ENCODE peak calls at places on chromosomes 6 and 20, in seven cellular contexts. One of them, this sample, is unnamed.

GRCh38 chr6:81759782-81760181 is 7.3 kb upstream of the TENT5A start:
- DNase-seq in naive thymus-derived CD8-positive, alpha-beta T cell: no peak
- DNase-seq in body of pancreas: no peak
- DNase-seq in pancreas: no peak
- DNase-seq in activated CD4-positive, alpha-beta T cell treated with anti-CD3 and anti-CD28 coated beads, Interleukin-2, amount 50 U/mL, for 48 hours: no peak
- DNase-seq in dorsolateral prefrontal cortex: no peak
- DNase-seq in cerebellar cortex: no peak
- DNase-seq in this sample: no peak

GRCh38 chr6:70479236-70479635 is 65.9 kb downstream of the FAM135A start:
- DNase-seq in naive thymus-derived CD8-positive, alpha-beta T cell: no peak
- DNase-seq in body of pancreas: no peak
- DNase-seq in pancreas: no peak
- DNase-seq in activated CD4-positive, alpha-beta T cell treated with anti-CD3 and anti-CD28 coated beads, Interleukin-2, amount 50 U/mL, for 48 hours: no peak
- DNase-seq in dorsolateral prefrontal cortex: no peak
- DNase-seq in cerebellar cortex: peak
- DNase-seq in this sample: no peak

GRCh38 chr20:5630071-5630470 is 120.1 kb upstream of the SHLD1 start:
- DNase-seq in naive thymus-derived CD8-positive, alpha-beta T cell: no peak
- DNase-seq in body of pancreas: no peak
- DNase-seq in pancreas: no peak
- DNase-seq in activated CD4-positive, alpha-beta T cell treated with anti-CD3 and anti-CD28 coated beads, Interleukin-2, amount 50 U/mL, for 48 hours: no peak
- DNase-seq in dorsolateral prefrontal cortex: no peak
- DNase-seq in cerebellar cortex: no peak
- DNase-seq in this sample: no peak

GRCh38 chr6:14875678-14876063 is 370.2 kb upstream of the JARID2 start:
- DNase-seq in naive thymus-derived CD8-positive, alpha-beta T cell: no peak
- DNase-seq in body of pancreas: no peak
- DNase-seq in pancreas: no peak
- DNase-seq in activated CD4-positive, alpha-beta T cell treated with anti-CD3 and anti-CD28 coated beads, Interleukin-2, amount 50 U/mL, for 48 hours: no peak
- DNase-seq in dorsolateral prefrontal cortex: no peak
- DNase-seq in cerebellar cortex: no peak
- DNase-seq in this sample: no peak

GRCh38 chr6:29845405-29846006 is 17.9 kb downstream of the HLA-G start:
- DNase-seq in naive thymus-derived CD8-positive, alpha-beta T cell: no peak
- DNase-seq in body of pancreas: no peak
- DNase-seq in pancreas: no peak
- DNase-seq in activated CD4-positive, alpha-beta T cell treated with anti-CD3 and anti-CD28 coated beads, Interleukin-2, amount 50 U/mL, for 48 hours: peak
- DNase-seq in dorsolateral prefrontal cortex: no peak
- DNase-seq in cerebellar cortex: no peak
- DNase-seq in this sample: peak

GRCh38 chr6:26045046-26045938 is 41.9 kb upstream of the HFE start:
- DNase-seq in naive thymus-derived CD8-positive, alpha-beta T cell: peak
- DNase-seq in body of pancreas: peak
- DNase-seq in pancreas: peak
- DNase-seq in activated CD4-positive, alpha-beta T cell treated with anti-CD3 and anti-CD28 coated beads, Interleukin-2, amount 50 U/mL, for 48 hours: peak
- DNase-seq in dorsolateral prefrontal cortex: peak
- DNase-seq in cerebellar cortex: peak
- DNase-seq in this sample: peak

GRCh38 chr20:53003420-53003819 is 31.3 kb downstream of the TSHZ2 start:
- DNase-seq in naive thymus-derived CD8-positive, alpha-beta T cell: no peak
- DNase-seq in body of pancreas: no peak
- DNase-seq in pancreas: no peak
- DNase-seq in activated CD4-positive, alpha-beta T cell treated with anti-CD3 and anti-CD28 coated beads, Interleukin-2, amount 50 U/mL, for 48 hours: no peak
- DNase-seq in dorsolateral prefrontal cortex: no peak
- DNase-seq in cerebellar cortex: no peak
- DNase-seq in this sample: no peak

GRCh38 chr6:139240161-139241010 is 51.4 kb downstream of the TXLNB start:
- DNase-seq in naive thymus-derived CD8-positive, alpha-beta T cell: no peak
- DNase-seq in body of pancreas: peak
- DNase-seq in pancreas: no peak
- DNase-seq in activated CD4-positive, alpha-beta T cell treated with anti-CD3 and anti-CD28 coated beads, Interleukin-2, amount 50 U/mL, for 48 hours: no peak
- DNase-seq in dorsolateral prefrontal cortex: no peak
- DNase-seq in cerebellar cortex: peak
- DNase-seq in this sample: peak

GRCh38 chr6:30067460-30068139 is 602 bp downstream of the PPP1R11 start:
- DNase-seq in naive thymus-derived CD8-positive, alpha-beta T cell: no peak
- DNase-seq in body of pancreas: no peak
- DNase-seq in pancreas: no peak
- DNase-seq in activated CD4-positive, alpha-beta T cell treated with anti-CD3 and anti-CD28 coated beads, Interleukin-2, amount 50 U/mL, for 48 hours: no peak
- DNase-seq in dorsolateral prefrontal cortex: no peak
- DNase-seq in cerebellar cortex: no peak
- DNase-seq in this sample: no peak

GRCh38 chr20:53245581-53245980 is 273.4 kb downstream of the TSHZ2 start:
- DNase-seq in naive thymus-derived CD8-positive, alpha-beta T cell: no peak
- DNase-seq in body of pancreas: no peak
- DNase-seq in pancreas: no peak
- DNase-seq in activated CD4-positive, alpha-beta T cell treated with anti-CD3 and anti-CD28 coated beads, Interleukin-2, amount 50 U/mL, for 48 hours: no peak
- DNase-seq in dorsolateral prefrontal cortex: no peak
- DNase-seq in cerebellar cortex: no peak
- DNase-seq in this sample: no peak

GRCh38 chr6:21279619-21280018 is 313.9 kb upstream of the SOX4 start:
- DNase-seq in naive thymus-derived CD8-positive, alpha-beta T cell: no peak
- DNase-seq in body of pancreas: no peak
- DNase-seq in pancreas: no peak
- DNase-seq in activated CD4-positive, alpha-beta T cell treated with anti-CD3 and anti-CD28 coated beads, Interleukin-2, amount 50 U/mL, for 48 hours: no peak
- DNase-seq in dorsolateral prefrontal cortex: no peak
- DNase-seq in cerebellar cortex: no peak
- DNase-seq in this sample: no peak

GRCh38 chr6:3294396-3294795 is 35.6 kb downstream of the PSMG4 start:
- DNase-seq in naive thymus-derived CD8-positive, alpha-beta T cell: no peak
- DNase-seq in body of pancreas: no peak
- DNase-seq in pancreas: no peak
- DNase-seq in activated CD4-positive, alpha-beta T cell treated with anti-CD3 and anti-CD28 coated beads, Interleukin-2, amount 50 U/mL, for 48 hours: no peak
- DNase-seq in dorsolateral prefrontal cortex: peak
- DNase-seq in cerebellar cortex: no peak
- DNase-seq in this sample: no peak

GRCh38 chr20:51160821-51161220 is 137.9 kb upstream of the KCNG1 start:
- DNase-seq in naive thymus-derived CD8-positive, alpha-beta T cell: no peak
- DNase-seq in body of pancreas: no peak
- DNase-seq in pancreas: no peak
- DNase-seq in activated CD4-positive, alpha-beta T cell treated with anti-CD3 and anti-CD28 coated beads, Interleukin-2, amount 50 U/mL, for 48 hours: no peak
- DNase-seq in dorsolateral prefrontal cortex: no peak
- DNase-seq in cerebellar cortex: no peak
- DNase-seq in this sample: no peak

GRCh38 chr6:89047473-89047872 is 33.1 kb upstream of the PNRC1 start:
- DNase-seq in naive thymus-derived CD8-positive, alpha-beta T cell: no peak
- DNase-seq in body of pancreas: no peak
- DNase-seq in pancreas: no peak
- DNase-seq in activated CD4-positive, alpha-beta T cell treated with anti-CD3 and anti-CD28 coated beads, Interleukin-2, amount 50 U/mL, for 48 hours: no peak
- DNase-seq in dorsolateral prefrontal cortex: no peak
- DNase-seq in cerebellar cortex: no peak
- DNase-seq in this sample: no peak

GRCh38 chr6:115972679-115973078 is 88.0 kb downstream of the FRK start:
- DNase-seq in naive thymus-derived CD8-positive, alpha-beta T cell: no peak
- DNase-seq in body of pancreas: no peak
- DNase-seq in pancreas: no peak
- DNase-seq in activated CD4-positive, alpha-beta T cell treated with anti-CD3 and anti-CD28 coated beads, Interleukin-2, amount 50 U/mL, for 48 hours: no peak
- DNase-seq in dorsolateral prefrontal cortex: no peak
- DNase-seq in cerebellar cortex: no peak
- DNase-seq in this sample: no peak

GRCh38 chr20:46226602-46227001 is 81.7 kb downstream of the CDH22 start:
- DNase-seq in naive thymus-derived CD8-positive, alpha-beta T cell: no peak
- DNase-seq in body of pancreas: no peak
- DNase-seq in pancreas: no peak
- DNase-seq in activated CD4-positive, alpha-beta T cell treated with anti-CD3 and anti-CD28 coated beads, Interleukin-2, amount 50 U/mL, for 48 hours: no peak
- DNase-seq in dorsolateral prefrontal cortex: no peak
- DNase-seq in cerebellar cortex: no peak
- DNase-seq in this sample: no peak

GRCh38 chr6:36035240-36035639 is 7.6 kb downstream of the MAPK14 start:
- DNase-seq in naive thymus-derived CD8-positive, alpha-beta T cell: no peak
- DNase-seq in body of pancreas: no peak
- DNase-seq in pancreas: no peak
- DNase-seq in activated CD4-positive, alpha-beta T cell treated with anti-CD3 and anti-CD28 coated beads, Interleukin-2, amount 50 U/mL, for 48 hours: no peak
- DNase-seq in dorsolateral prefrontal cortex: no peak
- DNase-seq in cerebellar cortex: no peak
- DNase-seq in this sample: no peak

GRCh38 chr20:46430921-46431712 is 24.7 kb upstream of the ELMO2 start:
- DNase-seq in naive thymus-derived CD8-positive, alpha-beta T cell: no peak
- DNase-seq in body of pancreas: no peak
- DNase-seq in pancreas: no peak
- DNase-seq in activated CD4-positive, alpha-beta T cell treated with anti-CD3 and anti-CD28 coated beads, Interleukin-2, amount 50 U/mL, for 48 hours: no peak
- DNase-seq in dorsolateral prefrontal cortex: peak
- DNase-seq in cerebellar cortex: peak
- DNase-seq in this sample: no peak

GRCh38 chr20:45470262-45470931 is 844 bp downstream of the WFDC2 start:
- DNase-seq in naive thymus-derived CD8-positive, alpha-beta T cell: no peak
- DNase-seq in body of pancreas: peak
- DNase-seq in pancreas: peak
- DNase-seq in activated CD4-positive, alpha-beta T cell treated with anti-CD3 and anti-CD28 coated beads, Interleukin-2, amount 50 U/mL, for 48 hours: peak
- DNase-seq in dorsolateral prefrontal cortex: no peak
- DNase-seq in cerebellar cortex: peak
- DNase-seq in this sample: no peak

GRCh38 chr20:45419188-45420091 is 3.5 kb downstream of the PIGT start:
- DNase-seq in naive thymus-derived CD8-positive, alpha-beta T cell: no peak
- DNase-seq in body of pancreas: peak
- DNase-seq in pancreas: peak
- DNase-seq in activated CD4-positive, alpha-beta T cell treated with anti-CD3 and anti-CD28 coated beads, Interleukin-2, amount 50 U/mL, for 48 hours: peak
- DNase-seq in dorsolateral prefrontal cortex: no peak
- DNase-seq in cerebellar cortex: no peak
- DNase-seq in this sample: peak

GRCh38 chr6:152054441-152054840 is 247.0 kb downstream of the ESR1 start:
- DNase-seq in naive thymus-derived CD8-positive, alpha-beta T cell: no peak
- DNase-seq in body of pancreas: no peak
- DNase-seq in pancreas: no peak
- DNase-seq in activated CD4-positive, alpha-beta T cell treated with anti-CD3 and anti-CD28 coated beads, Interleukin-2, amount 50 U/mL, for 48 hours: no peak
- DNase-seq in dorsolateral prefrontal cortex: no peak
- DNase-seq in cerebellar cortex: no peak
- DNase-seq in this sample: no peak

GRCh38 chr6:133170602-133171001 is 70.6 kb upstream of the EYA4 start:
- DNase-seq in naive thymus-derived CD8-positive, alpha-beta T cell: no peak
- DNase-seq in body of pancreas: no peak
- DNase-seq in pancreas: no peak
- DNase-seq in activated CD4-positive, alpha-beta T cell treated with anti-CD3 and anti-CD28 coated beads, Interleukin-2, amount 50 U/mL, for 48 hours: no peak
- DNase-seq in dorsolateral prefrontal cortex: no peak
- DNase-seq in cerebellar cortex: no peak
- DNase-seq in this sample: no peak

This sample was measured in dermis microvascular lymphatic vessel endothelial cell.